ENCODE peak calls at places on chromosomes 4 and X, in eight cellular contexts. One of them, this sample, is unnamed.

GRCh38 chr4:8353912-8354453 is 84.4 kb downstream of the HTRA3 start:
- DNase-seq in transverse colon: peak; percentile 5
- DNase-seq in lung: no peak
- DNase-seq in ascending aorta: peak; percentile 31
- DNase-seq in brain microvascular endothelial cell: peak; percentile 82
- DNase-seq in sigmoid colon: peak; percentile 53
- DNase-seq in CD4-positive, CD25-positive, alpha-beta regulatory T cell: no peak
- DNase-seq in MM.1S: no peak
- DNase-seq in this sample: no peak

GRCh38 chrX:107448625-107449468 is 605 bp upstream of the FRMPD3 start:
- DNase-seq in transverse colon: no peak
- DNase-seq in lung: no peak
- DNase-seq in ascending aorta: no peak
- DNase-seq in brain microvascular endothelial cell: no peak
- DNase-seq in sigmoid colon: no peak
- DNase-seq in CD4-positive, CD25-positive, alpha-beta regulatory T cell: no peak
- DNase-seq in MM.1S: peak; percentile 29
- DNase-seq in this sample: no peak

GRCh38 chr4:139241086-139241783 is 38.8 kb downstream of the MGARP start:
- DNase-seq in transverse colon: no peak
- DNase-seq in lung: no peak
- DNase-seq in ascending aorta: no peak
- DNase-seq in brain microvascular endothelial cell: no peak
- DNase-seq in sigmoid colon: no peak
- DNase-seq in CD4-positive, CD25-positive, alpha-beta regulatory T cell: no peak
- DNase-seq in MM.1S: no peak
- DNase-seq in this sample: no peak

GRCh38 chr4:161555689-161556660 is 607.8 kb downstream of the FSTL5 start:
- DNase-seq in transverse colon: no peak
- DNase-seq in lung: no peak
- DNase-seq in ascending aorta: no peak
- DNase-seq in brain microvascular endothelial cell: peak; percentile 83
- DNase-seq in sigmoid colon: no peak
- DNase-seq in CD4-positive, CD25-positive, alpha-beta regulatory T cell: no peak
- DNase-seq in MM.1S: no peak
- DNase-seq in this sample: no peak

GRCh38 chr4:66160606-66161005 is 490.3 kb upstream of the EPHA5 start:
- DNase-seq in transverse colon: no peak
- DNase-seq in lung: no peak
- DNase-seq in ascending aorta: no peak
- DNase-seq in brain microvascular endothelial cell: no peak
- DNase-seq in sigmoid colon: no peak
- DNase-seq in CD4-positive, CD25-positive, alpha-beta regulatory T cell: no peak
- DNase-seq in MM.1S: no peak
- DNase-seq in this sample: no peak

GRCh38 chr4:185576918-185577591 is 41.7 kb upstream of the PDLIM3 start:
- DNase-seq in transverse colon: no peak
- DNase-seq in lung: no peak
- DNase-seq in ascending aorta: no peak
- DNase-seq in brain microvascular endothelial cell: no peak
- DNase-seq in sigmoid colon: no peak
- DNase-seq in CD4-positive, CD25-positive, alpha-beta regulatory T cell: no peak
- DNase-seq in MM.1S: no peak
- DNase-seq in this sample: no peak

GRCh38 chrX:44260609-44261008 is 82.9 kb downstream of the EFHC2 start:
- DNase-seq in transverse colon: no peak
- DNase-seq in lung: no peak
- DNase-seq in ascending aorta: no peak
- DNase-seq in brain microvascular endothelial cell: no peak
- DNase-seq in sigmoid colon: no peak
- DNase-seq in CD4-positive, CD25-positive, alpha-beta regulatory T cell: no peak
- DNase-seq in MM.1S: no peak
- DNase-seq in this sample: no peak

GRCh38 chrX:53071604-53072417 is 10.4 kb upstream of the TSPYL2 start:
- DNase-seq in transverse colon: peak; percentile 77
- DNase-seq in lung: peak; percentile 66
- DNase-seq in ascending aorta: peak; percentile 89
- DNase-seq in brain microvascular endothelial cell: peak; percentile 39
- DNase-seq in sigmoid colon: peak; percentile 94
- DNase-seq in CD4-positive, CD25-positive, alpha-beta regulatory T cell: peak; percentile 83
- DNase-seq in MM.1S: peak; percentile 89
- DNase-seq in this sample: no peak

GRCh38 chr4:22019676-22020075 is 71.1 kb upstream of the KCNIP4 start:
- DNase-seq in transverse colon: no peak
- DNase-seq in lung: no peak
- DNase-seq in ascending aorta: no peak
- DNase-seq in brain microvascular endothelial cell: no peak
- DNase-seq in sigmoid colon: no peak
- DNase-seq in CD4-positive, CD25-positive, alpha-beta regulatory T cell: no peak
- DNase-seq in MM.1S: no peak
- DNase-seq in this sample: no peak

GRCh38 chrX:150548684-150549083 is 19.7 kb upstream of the MTM1 start:
- DNase-seq in transverse colon: no peak
- DNase-seq in lung: no peak
- DNase-seq in ascending aorta: no peak
- DNase-seq in brain microvascular endothelial cell: peak; percentile 6
- DNase-seq in sigmoid colon: no peak
- DNase-seq in CD4-positive, CD25-positive, alpha-beta regulatory T cell: no peak
- DNase-seq in MM.1S: no peak
- DNase-seq in this sample: no peak

GRCh38 chr4:79603681-79604080 is 195.7 kb upstream of the GK2 start:
- DNase-seq in transverse colon: no peak
- DNase-seq in lung: no peak
- DNase-seq in ascending aorta: no peak
- DNase-seq in brain microvascular endothelial cell: no peak
- DNase-seq in sigmoid colon: no peak
- DNase-seq in CD4-positive, CD25-positive, alpha-beta regulatory T cell: peak; percentile 59
- DNase-seq in MM.1S: no peak
- DNase-seq in this sample: no peak

GRCh38 chrX:154526901-154527675 is 11.1 kb upstream of the FAM3A start:
- DNase-seq in transverse colon: peak; percentile 84
- DNase-seq in lung: peak; percentile 76
- DNase-seq in ascending aorta: peak; percentile 87
- DNase-seq in brain microvascular endothelial cell: peak; percentile 75
- DNase-seq in sigmoid colon: peak; percentile 91
- DNase-seq in CD4-positive, CD25-positive, alpha-beta regulatory T cell: peak; percentile 50
- DNase-seq in MM.1S: peak; percentile 61
- DNase-seq in this sample: no peak

GRCh38 chr4:24816797-24817196 is 21.4 kb downstream of the SOD3 start:
- DNase-seq in transverse colon: no peak
- DNase-seq in lung: no peak
- DNase-seq in ascending aorta: no peak
- DNase-seq in brain microvascular endothelial cell: no peak
- DNase-seq in sigmoid colon: no peak
- DNase-seq in CD4-positive, CD25-positive, alpha-beta regulatory T cell: no peak
- DNase-seq in MM.1S: no peak
- DNase-seq in this sample: no peak

GRCh38 chr4:75561789-75562188 is 5.9 kb downstream of the ODAPH start:
- DNase-seq in transverse colon: no peak
- DNase-seq in lung: peak; percentile 41
- DNase-seq in ascending aorta: no peak
- DNase-seq in brain microvascular endothelial cell: peak; percentile 22
- DNase-seq in sigmoid colon: no peak
- DNase-seq in CD4-positive, CD25-positive, alpha-beta regulatory T cell: no peak
- DNase-seq in MM.1S: no peak
- DNase-seq in this sample: no peak

GRCh38 chr4:118740869-118741268 is 55.7 kb downstream of the METTL14 start:
- DNase-seq in transverse colon: no peak
- DNase-seq in lung: no peak
- DNase-seq in ascending aorta: no peak
- DNase-seq in brain microvascular endothelial cell: no peak
- DNase-seq in sigmoid colon: no peak
- DNase-seq in CD4-positive, CD25-positive, alpha-beta regulatory T cell: peak; percentile 5
- DNase-seq in MM.1S: peak; percentile 33
- DNase-seq in this sample: no peak

GRCh38 chr4:20432098-20432497 is 180.4 kb downstream of the SLIT2 start:
- DNase-seq in transverse colon: no peak
- DNase-seq in lung: no peak
- DNase-seq in ascending aorta: no peak
- DNase-seq in brain microvascular endothelial cell: no peak
- DNase-seq in sigmoid colon: no peak
- DNase-seq in CD4-positive, CD25-positive, alpha-beta regulatory T cell: no peak
- DNase-seq in MM.1S: no peak
- DNase-seq in this sample: no peak

GRCh38 chr4:20433101-20433705 is 181.5 kb downstream of the SLIT2 start:
- DNase-seq in transverse colon: no peak
- DNase-seq in lung: no peak
- DNase-seq in ascending aorta: no peak
- DNase-seq in brain microvascular endothelial cell: no peak
- DNase-seq in sigmoid colon: no peak
- DNase-seq in CD4-positive, CD25-positive, alpha-beta regulatory T cell: no peak
- DNase-seq in MM.1S: no peak
- DNase-seq in this sample: no peak

GRCh38 chr4:20430555-20430954 is 178.8 kb downstream of the SLIT2 start:
- DNase-seq in transverse colon: peak; percentile 13
- DNase-seq in lung: no peak
- DNase-seq in ascending aorta: no peak
- DNase-seq in brain microvascular endothelial cell: peak; percentile 61
- DNase-seq in sigmoid colon: no peak
- DNase-seq in CD4-positive, CD25-positive, alpha-beta regulatory T cell: no peak
- DNase-seq in MM.1S: no peak
- DNase-seq in this sample: no peak

GRCh38 chr4:20428410-20429160 is 176.9 kb downstream of the SLIT2 start:
- DNase-seq in transverse colon: no peak
- DNase-seq in lung: no peak
- DNase-seq in ascending aorta: no peak
- DNase-seq in brain microvascular endothelial cell: no peak
- DNase-seq in sigmoid colon: no peak
- DNase-seq in CD4-positive, CD25-positive, alpha-beta regulatory T cell: no peak
- DNase-seq in MM.1S: no peak
- DNase-seq in this sample: no peak

GRCh38 chr4:20431422-20432014 is 179.8 kb downstream of the SLIT2 start:
- DNase-seq in transverse colon: no peak
- DNase-seq in lung: no peak
- DNase-seq in ascending aorta: no peak
- DNase-seq in brain microvascular endothelial cell: no peak
- DNase-seq in sigmoid colon: no peak
- DNase-seq in CD4-positive, CD25-positive, alpha-beta regulatory T cell: no peak
- DNase-seq in MM.1S: no peak
- DNase-seq in this sample: no peak
- H3K4me3 ChIP-seq in transverse colon: no peak overlapping the region
- H3K4me3 ChIP-seq in lung: no peak overlapping the region
- H3K4me3 ChIP-seq in ascending aorta: no peak overlapping the region
- H3K4me3 ChIP-seq in brain microvascular endothelial cell: no peak overlapping the region
- H3K4me3 ChIP-seq in sigmoid colon: peak overlapping the region; percentile 3
- H3K4me3 ChIP-seq in CD4-positive, CD25-positive, alpha-beta regulatory T cell: no peak overlapping the region
- H3K4me3 ChIP-seq in MM.1S: no peak overlapping the region
- H3K4me3 ChIP-seq in this sample: no peak overlapping the region

DNA sequence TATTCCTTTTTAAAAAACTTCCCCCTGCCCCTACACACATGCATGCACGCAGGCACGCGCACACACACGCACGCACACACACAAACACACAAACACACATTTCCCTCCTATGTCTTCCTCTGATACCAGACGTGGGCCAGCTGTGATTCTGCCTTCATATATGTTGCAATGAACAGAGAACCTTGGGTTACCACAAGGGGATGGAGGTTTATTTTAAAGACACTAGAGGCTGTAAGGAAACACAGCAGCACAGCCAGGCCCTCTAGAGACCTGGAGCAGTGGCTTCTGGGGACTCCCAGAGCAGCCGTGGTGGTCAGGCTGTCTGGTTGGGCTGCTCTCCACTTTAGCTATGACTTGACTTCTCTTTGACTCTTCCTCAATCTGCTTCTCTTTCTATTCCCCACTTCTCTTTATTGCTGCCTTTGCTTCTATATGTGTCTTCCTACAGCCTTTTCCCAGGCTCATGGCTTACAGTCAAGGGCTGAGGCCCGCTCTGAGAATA is 3.2 kb upstream of the TLR10 start:
- DNase-seq in transverse colon: no peak
- DNase-seq in lung: no peak
- DNase-seq in ascending aorta: no peak
- DNase-seq in brain microvascular endothelial cell: no peak
- DNase-seq in sigmoid colon: no peak
- DNase-seq in CD4-positive, CD25-positive, alpha-beta regulatory T cell: no peak
- DNase-seq in MM.1S: no peak
- DNase-seq in this sample: no peak
- H3K36me3 ChIP-seq in transverse colon: no peaks in the 10 kb centered on the region
- H3K36me3 ChIP-seq in lung: no peaks in the 10 kb centered on the region
- H3K36me3 ChIP-seq in ascending aorta: no peaks in the 10 kb centered on the region
- H3K36me3 ChIP-seq in brain microvascular endothelial cell: no peaks in the 10 kb centered on the region
- H3K36me3 ChIP-seq in sigmoid colon: no peaks in the 10 kb centered on the region
- H3K36me3 ChIP-seq in CD4-positive, CD25-positive, alpha-beta regulatory T cell: no peaks in the 10 kb centered on the region
- H3K36me3 ChIP-seq in MM.1S: no peaks in the 10 kb centered on the region
- H3K36me3 ChIP-seq in this sample: no peaks in the 10 kb centered on the region

DNA sequence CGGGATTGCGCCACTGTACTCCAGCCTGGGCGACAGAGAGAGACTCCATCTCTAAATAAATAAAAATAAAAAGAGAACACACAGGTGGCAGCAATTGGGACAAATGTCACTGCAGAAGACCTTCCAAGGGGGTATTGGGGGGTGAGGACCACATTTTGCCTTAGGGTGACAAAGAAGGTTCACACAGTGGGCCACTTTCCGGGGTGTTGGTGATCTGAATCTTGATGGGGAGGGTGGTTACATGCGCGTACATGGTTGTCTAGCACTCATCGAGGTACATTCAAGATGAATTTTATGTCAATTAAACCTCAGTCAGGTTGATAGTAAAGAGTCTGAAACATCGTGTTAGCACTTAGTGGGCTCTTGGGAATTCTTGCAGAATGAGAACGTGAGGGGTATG is 20.5 kb upstream of the TMSB4X start:
- DNase-seq in transverse colon: no peak
- DNase-seq in lung: no peak
- DNase-seq in ascending aorta: no peak
- DNase-seq in brain microvascular endothelial cell: no peak
- DNase-seq in sigmoid colon: no peak
- DNase-seq in CD4-positive, CD25-positive, alpha-beta regulatory T cell: no peak
- DNase-seq in MM.1S: no peak
- DNase-seq in this sample: no peak
- H3K4me3 ChIP-seq in transverse colon: no peak overlapping the region
- H3K4me3 ChIP-seq in lung: no peak overlapping the region
- H3K4me3 ChIP-seq in ascending aorta: no peak overlapping the region
- H3K4me3 ChIP-seq in brain microvascular endothelial cell: no peak overlapping the region
- H3K4me3 ChIP-seq in sigmoid colon: no peak overlapping the region
- H3K4me3 ChIP-seq in CD4-positive, CD25-positive, alpha-beta regulatory T cell: peak overlapping the region; percentile 57
- H3K4me3 ChIP-seq in MM.1S: no peak overlapping the region
- H3K4me3 ChIP-seq in this sample: no peak overlapping the region

DNA sequence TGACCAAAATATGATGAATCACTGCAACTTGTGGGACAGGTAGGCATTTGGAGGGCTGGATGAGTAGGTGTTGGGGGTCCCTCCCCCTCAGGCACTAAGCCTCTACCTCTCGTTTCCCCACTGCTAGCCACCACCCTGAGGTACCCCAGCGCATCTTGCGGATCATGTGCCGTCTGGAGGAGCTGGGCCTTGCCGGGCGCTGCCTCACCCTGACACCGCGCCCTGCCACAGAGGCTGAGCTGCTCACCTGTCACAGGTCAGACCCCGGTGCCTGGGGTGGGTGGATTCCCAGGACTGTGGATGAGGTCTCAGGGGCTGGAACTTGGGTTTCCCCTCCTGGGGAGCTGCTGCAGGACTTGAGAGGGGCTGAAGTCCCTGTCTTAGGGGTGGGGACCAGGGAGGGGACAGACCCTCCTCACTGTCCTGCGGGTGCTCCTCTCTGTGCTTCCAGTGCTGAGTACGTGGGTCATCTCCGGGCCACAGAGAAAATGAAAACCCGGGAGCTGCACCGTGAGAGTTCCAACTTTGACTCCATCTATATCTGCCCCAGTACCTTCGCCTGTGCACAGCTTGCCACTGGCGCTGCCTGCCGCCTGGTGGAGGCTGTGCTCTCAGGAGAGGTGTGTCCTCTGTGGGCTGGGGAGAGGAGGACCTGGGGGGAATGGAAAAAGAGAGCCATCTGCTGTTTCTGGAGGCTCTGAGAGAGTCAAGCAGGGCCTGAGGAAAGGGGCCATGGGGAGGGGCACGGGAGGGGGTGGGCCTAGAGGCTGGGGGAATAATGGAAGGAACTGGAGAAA is 10.1 kb upstream of the ERAS start:
- DNase-seq in transverse colon: no peak
- DNase-seq in lung: no peak
- DNase-seq in ascending aorta: no peak
- DNase-seq in brain microvascular endothelial cell: no peak
- DNase-seq in sigmoid colon: no peak
- DNase-seq in CD4-positive, CD25-positive, alpha-beta regulatory T cell: no peak
- DNase-seq in MM.1S: no peak
- DNase-seq in this sample: no peak
- H3K36me3 ChIP-seq in transverse colon: no peaks in the 10 kb centered on the region
- H3K36me3 ChIP-seq in lung: peaks cover 3% of the 10 kb centered on the region
- H3K36me3 ChIP-seq in ascending aorta: peaks cover 42% of the 10 kb centered on the region
- H3K36me3 ChIP-seq in brain microvascular endothelial cell: no peaks in the 10 kb centered on the region
- H3K36me3 ChIP-seq in sigmoid colon: peaks cover 9% of the 10 kb centered on the region
- H3K36me3 ChIP-seq in CD4-positive, CD25-positive, alpha-beta regulatory T cell: no peaks in the 10 kb centered on the region
- H3K36me3 ChIP-seq in MM.1S: no peaks in the 10 kb centered on the region
- H3K36me3 ChIP-seq in this sample: no peaks in the 10 kb centered on the region